ENCODE peak calls at places on chromosomes 12 and 14, in six cellular contexts. S, F, Q, J, Z and L are unnamed samples.

GRCh38 chr12:51341259-51342007 is 5.0 kb downstream of the CELA1 start:
- DNase-seq in S (no peak), F (peak; percentile 77), Q (peak; percentile 47), Z (peak; percentile 82), J (peak; percentile 65), L (peak; percentile 76)

GRCh38 chr12:118370601-118371000 is 2.1 kb downstream of the TAOK3 start:
- DNase-seq in Z (no peak), S (no peak), J (no peak), Q (no peak), F (peak; percentile 34), L (no peak)

GRCh38 chr14:51304428-51304827 is 64.4 kb downstream of the TMX1 start:
- DNase-seq in Q (no peak), S (no peak), J (no peak), F (no peak), Z (no peak), L (no peak)

GRCh38 chr12:47276253-47277070 is 196.7 kb upstream of the AMIGO2 start:
- DNase-seq in J (peak; percentile 36), Z (peak; percentile 73), Q (peak; percentile 29), F (no peak), S (no peak), L (peak; percentile 63)

GRCh38 chr12:78778339-78778738 is 86.2 kb upstream of the SYT1 start:
- DNase-seq in Z (no peak), J (no peak), Q (no peak), S (no peak), F (no peak), L (no peak)

GRCh38 chr14:105436891-105437722 is 17.5 kb downstream of the MTA1 start:
- DNase-seq in J (no peak), S (no peak), F (no peak), Z (no peak), Q (no peak), L (no peak)

GRCh38 chr12:57606821-57607220 is 2.2 kb downstream of the DTX3 start:
- DNase-seq in S (no peak), Z (no peak), Q (no peak), J (no peak), F (no peak), L (no peak)

GRCh38 chr14:24734917-24735500 is 101.0 kb upstream of the GZMB start:
- DNase-seq in J (no peak), Z (peak; percentile 64), F (peak; percentile 14), Q (peak; percentile 86), S (no peak), L (peak; percentile 37)

GRCh38 chr12:52004042-52004648 is 2.6 kb upstream of the TAMALIN start:
- DNase-seq in Z (peak; percentile 66), S (no peak), Q (peak; percentile 40), J (no peak), F (peak; percentile 67), L (peak; percentile 11)

GRCh38 chr12:76006028-76006916 is 25.3 kb downstream of the PHLDA1 start:
- DNase-seq in Z (no peak), S (no peak), Q (no peak), J (no peak), F (no peak), L (no peak)

GRCh38 chr12:51218607-51219161 is 822 bp upstream of the POU6F1 start:
- DNase-seq in F (no peak), J (no peak), Z (peak; percentile 82), S (no peak), Q (peak; percentile 41), L (no peak)

GRCh38 chr12:34363050-34363673 is 340.9 kb downstream of the ALG10 start:
- DNase-seq in J (no peak), S (no peak), Z (peak; percentile 54), F (peak; percentile 59), Q (no peak), L (no peak)

GRCh38 chr14:58808828-58809227 is 171.1 kb downstream of the DACT1 start:
- DNase-seq in Z (no peak), S (no peak), Q (no peak), F (no peak), J (no peak), L (no peak)

GRCh38 chr12:76878045-76878898 is 547 bp downstream of the CSRP2 start:
- DNase-seq in Z (peak; percentile 23), J (no peak), F (peak; percentile 77), Q (peak; percentile 23), S (no peak), L (no peak)

GRCh38 chr12:32483499-32483898 is 84.1 kb downstream of the FGD4 start:
- DNase-seq in F (no peak), Z (no peak), Q (no peak), S (no peak), J (no peak), L (peak; percentile 68)

GRCh38 chr12:10618338-10618987 is 5.1 kb upstream of the MAGOHB start:
- DNase-seq in Z (peak; percentile 34), F (no peak), Q (no peak), J (no peak), S (no peak), L (no peak)

GRCh38 chr14:32635103-32635719 is 303.5 kb upstream of the NPAS3 start:
- DNase-seq in Q (no peak), S (no peak), F (no peak), J (no peak), Z (no peak), L (no peak)

GRCh38 chr12:6074979-6075585 is 49.4 kb downstream of the VWF start:
- DNase-seq in J (no peak), Z (no peak), Q (no peak), S (no peak), F (no peak), L (no peak)

GRCh38 chr12:90010089-90010488 is 301.5 kb upstream of the ATP2B1 start:
- DNase-seq in S (no peak), Q (no peak), Z (no peak), F (no peak), J (no peak), L (no peak)

GRCh38 chr12:25725874-25726273 is 172.8 kb upstream of the LMNTD1 start:
- DNase-seq in F (no peak), J (no peak), S (no peak), Z (no peak), Q (no peak), L (no peak)

GRCh38 chr12:45518516-45519235 is 210.8 kb upstream of the ARID2 start:
- DNase-seq in J (no peak), Q (no peak), Z (no peak), S (no peak), F (peak; percentile 56), L (no peak)

GRCh38 chr12:50246873-50247612 is 36.3 kb downstream of the LIMA1 start:
- DNase-seq in Q (peak; percentile 59), S (no peak), Z (peak; percentile 92), J (peak; percentile 62), F (no peak), L (no peak)

GRCh38 chr14:36455241-36455627 is 64.8 kb downstream of the NKX2-1 start:
- DNase-seq in S (no peak), Z (no peak), F (no peak), J (no peak), Q (no peak), L (no peak)

GRCh38 chr12:118979763-118980406 is 1.5 kb upstream of the SRRM4 start:
- DNase-seq in S (peak; percentile 39), Q (peak; percentile 56), J (no peak), Z (peak; percentile 76), F (peak; percentile 73), L (peak; percentile 45)

GRCh38 chr12:122250047-122250446 is 16.2 kb downstream of the VPS33A start:
- DNase-seq in S (no peak), J (no peak), Z (no peak), Q (no peak), F (no peak), L (no peak)

GRCh38 chr14:24392327-24393098 is 6.3 kb upstream of the NYNRIN start:
- DNase-seq in Q (no peak), F (no peak), S (no peak), Z (peak; percentile 39), J (no peak), L (no peak)

GRCh38 chr12:120365675-120366340 is 3.2 kb downstream of the MSI1 start:
- DNase-seq in J (no peak), Z (peak; percentile 51), F (no peak), S (no peak), Q (peak; percentile 61), L (no peak)

GRCh38 chr14:104112113-104112505 is 26.3 kb upstream of the KIF26A start:
- DNase-seq in Q (no peak), S (no peak), F (no peak), J (no peak), Z (no peak), L (no peak)

GRCh38 chr14:51967521-51967920 is 21.8 kb upstream of the RTRAF start:
- DNase-seq in F (no peak), J (no peak), Q (no peak), S (no peak), Z (no peak), L (no peak)

DNA sequence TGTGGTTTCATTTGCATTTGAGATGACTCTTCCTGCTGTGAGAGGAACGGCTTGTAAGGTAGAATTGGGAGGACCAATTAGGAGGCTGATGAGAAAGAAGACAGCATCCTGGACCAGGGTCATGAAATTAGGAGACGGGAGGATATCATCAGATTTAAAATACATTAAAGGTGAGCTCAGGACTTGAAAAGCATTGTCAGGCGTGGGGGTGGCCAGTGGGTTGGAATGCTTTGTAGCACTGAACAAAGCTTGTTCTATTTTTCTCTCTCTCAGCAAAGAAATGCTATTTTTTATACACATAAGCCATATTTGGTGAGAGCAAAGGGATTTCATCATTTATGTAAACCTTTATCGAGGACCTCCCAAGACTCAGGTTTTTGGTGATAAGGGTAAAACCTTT is 157.5 kb downstream of the TMEM132D start:
- DNase-seq in Z (no peak), S (no peak), Q (no peak), F (no peak), J (no peak), L (no peak)
- H3K27ac ChIP-seq in Z (no peak overlapping the region), S (no peak overlapping the region), Q (no peak overlapping the region), F (no peak overlapping the region), J (no peak overlapping the region), L (no peak overlapping the region)

GRCh38 chr14:65269732-65270131 is 142.8 kb upstream of the FUT8 start:
- DNase-seq in F (no peak), Z (no peak), Q (no peak), S (no peak), J (no peak), L (no peak)
- TF ChIP-seq GABPA in F (no peak), Z (no peak), Q (no peak), S (no peak), J (no peak), L (no peak)

GRCh38 chr12:65788912-65789311 is 35.4 kb upstream of the HMGA2 start:
- DNase-seq in Z (no peak), F (no peak), Q (peak; percentile 5), S (no peak), J (no peak), L (no peak)
- H3K27me3 ChIP-seq in Z (no peaks in the 10 kb centered on the region), F (no peaks in the 10 kb centered on the region), Q (no peaks in the 10 kb centered on the region), S (no peaks in the 10 kb centered on the region), J (peaks cover 1% of the 10 kb centered on the region), L (peaks cover 6% of the 10 kb centered on the region)

DNA sequence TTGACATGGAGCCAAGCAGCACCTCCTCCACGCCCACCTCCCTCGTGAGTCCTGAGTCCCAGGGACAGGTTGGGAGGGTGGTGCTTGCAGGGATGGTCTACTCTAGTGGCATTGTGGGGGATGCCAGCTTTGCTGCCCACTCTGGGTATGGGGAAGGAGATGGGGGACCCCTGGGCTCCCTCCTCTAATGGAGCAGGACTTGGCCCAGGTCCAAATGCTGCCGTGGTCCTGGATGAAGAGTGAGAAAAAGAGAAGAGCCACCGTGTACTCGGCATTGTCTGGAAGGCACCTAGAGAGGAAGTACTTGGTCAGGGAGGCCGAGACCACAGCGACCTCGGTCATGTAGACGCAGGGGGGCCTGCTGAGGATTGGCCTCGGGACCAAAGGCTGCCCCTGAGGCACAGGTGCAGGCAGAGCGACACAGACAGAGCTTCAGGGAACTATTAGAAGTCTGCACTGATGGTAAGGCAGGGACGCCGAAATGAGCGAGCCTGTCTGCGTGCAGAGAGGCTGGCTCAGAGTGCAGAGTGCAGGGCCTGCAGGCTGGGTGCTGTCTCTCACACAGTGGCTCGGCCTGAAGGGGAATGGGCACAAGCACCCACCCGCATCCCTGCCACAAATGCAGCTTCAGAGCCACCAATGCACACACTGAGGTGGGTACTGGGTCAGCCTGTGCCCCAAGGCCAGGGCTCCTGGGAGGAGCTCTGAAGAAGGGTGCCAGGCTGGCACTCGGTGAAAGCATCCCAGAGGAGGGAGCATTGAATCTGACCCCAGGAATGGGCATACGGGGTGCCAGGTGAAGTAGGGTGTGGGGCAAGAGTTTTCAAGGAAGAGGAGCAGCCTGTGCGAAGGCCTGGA is 17.4 kb downstream of the NGB start:
- DNase-seq in Z (no peak), J (no peak), Q (no peak), S (no peak), F (no peak), L (no peak)
- H3K27ac ChIP-seq in Z (no peak overlapping the region), J (no peak overlapping the region), Q (no peak overlapping the region), S (no peak overlapping the region), F (no peak overlapping the region), L (no peak overlapping the region)